ENCODE peak calls at places on chromosomes 5 and 9, in seven cellular contexts. One of them, this sample, is unnamed.

GRCh38 chr9:127778280-127779135 is at the start of gene SH2D3C:
- DNase-seq in left lung: peak; percentile 90
- DNase-seq in adrenal gland: no peak
- DNase-seq in CD4-positive, alpha-beta T cell: no peak
- DNase-seq in choroid plexus epithelial cell: peak; percentile 28
- DNase-seq in AG09309: no peak
- DNase-seq in NB4: peak; percentile 88
- DNase-seq in this sample: no peak

GRCh38 chr5:25458628-25459027 is 813.9 kb upstream of the CDH10 start:
- DNase-seq in left lung: no peak
- DNase-seq in CD4-positive, alpha-beta T cell: no peak
- DNase-seq in choroid plexus epithelial cell: no peak
- DNase-seq in NB4: peak; percentile 4
- DNase-seq in adrenal gland: no peak
- DNase-seq in AG09309: no peak
- DNase-seq in this sample: no peak

GRCh38 chr9:114446036-114446435 is 58.3 kb upstream of the AKNA start:
- DNase-seq in NB4: no peak
- DNase-seq in adrenal gland: peak; percentile 27
- DNase-seq in left lung: no peak
- DNase-seq in choroid plexus epithelial cell: peak; percentile 46
- DNase-seq in AG09309: no peak
- DNase-seq in CD4-positive, alpha-beta T cell: no peak
- DNase-seq in this sample: no peak

GRCh38 chr9:98603821-98604383 is 104.8 kb downstream of the GABBR2 start:
- DNase-seq in AG09309: no peak
- DNase-seq in NB4: peak; percentile 17
- DNase-seq in left lung: no peak
- DNase-seq in CD4-positive, alpha-beta T cell: no peak
- DNase-seq in choroid plexus epithelial cell: no peak
- DNase-seq in adrenal gland: no peak
- DNase-seq in this sample: no peak

GRCh38 chr5:159631001-159631400 is 285.3 kb upstream of the ADRA1B start:
- DNase-seq in left lung: no peak
- DNase-seq in CD4-positive, alpha-beta T cell: no peak
- DNase-seq in choroid plexus epithelial cell: no peak
- DNase-seq in AG09309: no peak
- DNase-seq in NB4: no peak
- DNase-seq in adrenal gland: no peak
- DNase-seq in this sample: no peak

GRCh38 chr5:158385982-158386381 is 527.0 kb upstream of the CLINT1 start:
- DNase-seq in NB4: no peak
- DNase-seq in left lung: no peak
- DNase-seq in AG09309: no peak
- DNase-seq in adrenal gland: no peak
- DNase-seq in choroid plexus epithelial cell: no peak
- DNase-seq in CD4-positive, alpha-beta T cell: no peak
- DNase-seq in this sample: no peak

GRCh38 chr5:148934895-148935400 is 108.5 kb downstream of the ADRB2 start:
- DNase-seq in AG09309: no peak
- DNase-seq in adrenal gland: no peak
- DNase-seq in CD4-positive, alpha-beta T cell: no peak
- DNase-seq in NB4: no peak
- DNase-seq in choroid plexus epithelial cell: no peak
- DNase-seq in left lung: no peak
- DNase-seq in this sample: no peak

GRCh38 chr5:56183507-56183906 is 49.6 kb downstream of the ANKRD55 start:
- DNase-seq in NB4: no peak
- DNase-seq in AG09309: peak; percentile 85
- DNase-seq in adrenal gland: no peak
- DNase-seq in CD4-positive, alpha-beta T cell: no peak
- DNase-seq in left lung: no peak
- DNase-seq in choroid plexus epithelial cell: peak; percentile 88
- DNase-seq in this sample: no peak

GRCh38 chr9:129458155-129458661 is 162.7 kb downstream of the C9orf50 start:
- DNase-seq in CD4-positive, alpha-beta T cell: peak; percentile 60
- DNase-seq in adrenal gland: no peak
- DNase-seq in left lung: peak; percentile 87
- DNase-seq in AG09309: no peak
- DNase-seq in choroid plexus epithelial cell: peak; percentile 65
- DNase-seq in NB4: peak; percentile 78
- DNase-seq in this sample: no peak

GRCh38 chr9:134434896-134435506 is 108.7 kb downstream of the RXRA start:
- DNase-seq in AG09309: peak; percentile 89
- DNase-seq in NB4: no peak
- DNase-seq in left lung: no peak
- DNase-seq in choroid plexus epithelial cell: peak; percentile 98
- DNase-seq in adrenal gland: peak; percentile 99
- DNase-seq in CD4-positive, alpha-beta T cell: no peak
- DNase-seq in this sample: peak; percentile 87

GRCh38 chr5:76404694-76405306 is 1.7 kb downstream of the IQGAP2 start:
- DNase-seq in CD4-positive, alpha-beta T cell: no peak
- DNase-seq in adrenal gland: peak; percentile 8
- DNase-seq in choroid plexus epithelial cell: no peak
- DNase-seq in left lung: no peak
- DNase-seq in AG09309: no peak
- DNase-seq in NB4: peak; percentile 87
- DNase-seq in this sample: no peak

GRCh38 chr5:97729938-97730337 is 546.9 kb upstream of the RIOK2 start:
- DNase-seq in choroid plexus epithelial cell: no peak
- DNase-seq in AG09309: no peak
- DNase-seq in left lung: no peak
- DNase-seq in NB4: no peak
- DNase-seq in CD4-positive, alpha-beta T cell: no peak
- DNase-seq in adrenal gland: no peak
- DNase-seq in this sample: no peak

GRCh38 chr5:157132302-157132612 is 10.4 kb downstream of the MED7 start:
- DNase-seq in left lung: no peak
- DNase-seq in AG09309: no peak
- DNase-seq in adrenal gland: no peak
- DNase-seq in NB4: no peak
- DNase-seq in CD4-positive, alpha-beta T cell: no peak
- DNase-seq in choroid plexus epithelial cell: no peak
- DNase-seq in this sample: no peak

GRCh38 chr5:27158775-27159174 is 120.4 kb upstream of the CDH9 start:
- DNase-seq in AG09309: no peak
- DNase-seq in CD4-positive, alpha-beta T cell: no peak
- DNase-seq in left lung: no peak
- DNase-seq in adrenal gland: no peak
- DNase-seq in NB4: no peak
- DNase-seq in choroid plexus epithelial cell: peak; percentile 32
- DNase-seq in this sample: no peak

GRCh38 chr9:114166606-114167572 is 11.6 kb downstream of the COL27A1 start:
- DNase-seq in adrenal gland: no peak
- DNase-seq in choroid plexus epithelial cell: no peak
- DNase-seq in CD4-positive, alpha-beta T cell: no peak
- DNase-seq in AG09309: no peak
- DNase-seq in NB4: no peak
- DNase-seq in left lung: no peak
- DNase-seq in this sample: no peak

GRCh38 chr9:83188272-83188671 is 125.3 kb upstream of the RASEF start:
- DNase-seq in CD4-positive, alpha-beta T cell: no peak
- DNase-seq in left lung: no peak
- DNase-seq in choroid plexus epithelial cell: no peak
- DNase-seq in adrenal gland: peak; percentile 8
- DNase-seq in AG09309: no peak
- DNase-seq in NB4: peak; percentile 51
- DNase-seq in this sample: no peak

GRCh38 chr5:133794771-133795391 is 173.5 kb downstream of the C5orf15 start:
- DNase-seq in NB4: no peak
- DNase-seq in left lung: no peak
- DNase-seq in choroid plexus epithelial cell: no peak
- DNase-seq in CD4-positive, alpha-beta T cell: no peak
- DNase-seq in AG09309: no peak
- DNase-seq in adrenal gland: no peak
- DNase-seq in this sample: no peak
- TF ChIP-seq CTCF in NB4: no peak
- TF ChIP-seq CTCF in left lung: no peak
- TF ChIP-seq CTCF in choroid plexus epithelial cell: no peak
- TF ChIP-seq CTCF in CD4-positive, alpha-beta T cell: no peak
- TF ChIP-seq CTCF in AG09309: no peak
- TF ChIP-seq CTCF in adrenal gland: no peak
- TF ChIP-seq CTCF in this sample: no peak

DNA sequence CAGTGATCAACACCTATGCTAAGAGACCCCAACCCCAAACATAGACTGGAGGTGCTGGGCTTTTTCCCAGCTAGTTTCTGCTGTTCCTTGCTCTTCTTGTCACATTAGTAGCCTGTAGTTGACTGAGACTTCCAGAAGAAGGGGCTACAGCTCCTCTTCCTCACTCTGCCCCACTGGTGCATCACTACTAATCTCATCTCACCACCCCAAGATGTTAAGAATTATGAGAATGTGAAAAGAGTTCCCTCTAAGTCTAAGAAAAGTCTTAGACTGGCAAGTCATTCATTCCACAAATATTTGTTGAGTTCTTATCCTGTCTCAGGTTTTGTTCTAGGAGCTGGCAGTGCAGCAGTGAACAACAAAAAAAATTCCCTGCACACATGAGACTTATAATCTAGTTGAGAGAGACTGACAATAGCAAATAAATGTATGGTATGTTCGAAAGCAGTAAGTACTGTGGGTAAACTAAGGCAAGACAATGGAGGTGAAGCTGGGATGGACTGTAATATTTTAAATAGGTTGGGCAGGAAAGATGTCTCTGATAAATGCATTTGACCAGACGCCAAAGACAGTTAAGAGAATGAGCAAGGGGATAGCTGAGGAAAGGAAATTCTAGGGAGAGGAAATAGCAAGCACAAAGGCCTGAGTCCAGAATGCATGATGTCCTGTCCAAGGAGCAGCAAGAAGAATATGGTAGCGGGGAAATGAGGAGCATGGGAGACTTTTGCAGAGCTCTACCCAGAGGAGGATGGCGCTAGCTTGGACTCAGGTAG is 92.3 kb downstream of the PTCD2 start:
- DNase-seq in adrenal gland: no peak
- DNase-seq in choroid plexus epithelial cell: peak; percentile 86
- DNase-seq in CD4-positive, alpha-beta T cell: no peak
- DNase-seq in left lung: no peak
- DNase-seq in NB4: peak; percentile 26
- DNase-seq in AG09309: peak; percentile 60
- DNase-seq in this sample: no peak
- TF ChIP-seq CTCF in adrenal gland: no peak
- TF ChIP-seq CTCF in choroid plexus epithelial cell: peak; percentile 60
- TF ChIP-seq CTCF in CD4-positive, alpha-beta T cell: no peak
- TF ChIP-seq CTCF in left lung: no peak
- TF ChIP-seq CTCF in NB4: no peak
- TF ChIP-seq CTCF in AG09309: peak; percentile 68
- TF ChIP-seq CTCF in this sample: no peak

DNA sequence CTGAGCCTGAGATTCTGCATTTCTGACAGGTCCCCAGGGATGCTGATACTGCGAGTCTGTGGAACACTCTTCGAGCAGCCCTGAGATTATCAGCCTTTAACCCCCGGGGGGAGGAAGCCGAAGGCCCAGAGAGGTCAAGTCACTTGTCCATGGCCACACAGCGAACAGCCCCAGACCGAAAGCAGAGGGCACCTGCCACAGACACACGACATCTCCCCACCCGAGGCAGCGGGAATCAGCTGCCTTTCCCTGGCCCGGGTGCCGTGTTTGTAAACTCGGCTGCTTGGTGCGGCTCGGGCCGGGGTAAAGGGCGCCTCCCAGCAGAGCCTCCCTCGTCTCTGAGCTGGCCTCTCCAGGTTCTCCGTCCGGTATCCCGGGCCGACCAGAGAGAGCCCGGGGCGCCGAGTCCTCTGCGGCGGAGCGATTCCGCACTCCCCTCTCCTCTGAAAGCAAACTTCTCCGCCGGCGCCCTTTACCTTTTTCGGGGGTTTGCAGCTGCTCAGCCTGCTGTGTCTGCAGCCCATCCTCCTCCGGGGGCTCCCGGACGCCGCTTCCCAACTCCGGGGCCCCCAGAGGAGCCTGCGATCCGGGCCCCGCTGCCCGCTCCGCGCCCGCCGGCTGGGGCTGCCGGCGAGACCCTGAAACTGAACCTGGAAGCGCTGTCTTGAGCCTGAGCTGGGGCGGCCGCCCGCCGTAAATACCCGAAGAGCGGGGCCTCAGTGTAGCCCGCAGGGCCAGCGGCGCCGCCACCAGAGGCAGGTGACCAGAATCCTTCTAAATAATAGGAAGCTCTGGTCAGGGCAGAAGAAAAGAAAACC is at the start of gene CCDC69:
- DNase-seq in AG09309: no peak
- DNase-seq in NB4: peak; percentile 81
- DNase-seq in CD4-positive, alpha-beta T cell: no peak
- DNase-seq in left lung: peak; percentile 95
- DNase-seq in choroid plexus epithelial cell: peak; percentile 75
- DNase-seq in adrenal gland: peak; percentile 84
- DNase-seq in this sample: peak; percentile 45
- TF ChIP-seq CTCF in AG09309: peak; percentile 30
- TF ChIP-seq CTCF in NB4: peak; percentile 11
- TF ChIP-seq CTCF in CD4-positive, alpha-beta T cell: no peak
- TF ChIP-seq CTCF in left lung: peak; percentile 21
- TF ChIP-seq CTCF in choroid plexus epithelial cell: peak; percentile 40
- TF ChIP-seq CTCF in adrenal gland: peak; percentile 22
- TF ChIP-seq CTCF in this sample: no peak

GRCh38 chr9:36971935-36972488 is 62.1 kb downstream of the PAX5 start:
- DNase-seq in CD4-positive, alpha-beta T cell: no peak
- DNase-seq in left lung: no peak
- DNase-seq in AG09309: no peak
- DNase-seq in adrenal gland: no peak
- DNase-seq in choroid plexus epithelial cell: no peak
- DNase-seq in NB4: no peak
- DNase-seq in this sample: no peak

GRCh38 chr9:36976371-36977030 is 57.6 kb downstream of the PAX5 start:
- DNase-seq in adrenal gland: peak; percentile 9
- DNase-seq in choroid plexus epithelial cell: no peak
- DNase-seq in left lung: no peak
- DNase-seq in NB4: no peak
- DNase-seq in AG09309: no peak
- DNase-seq in CD4-positive, alpha-beta T cell: no peak
- DNase-seq in this sample: no peak

GRCh38 chr9:36969216-36969771 is 64.8 kb downstream of the PAX5 start:
- DNase-seq in CD4-positive, alpha-beta T cell: no peak
- DNase-seq in AG09309: no peak
- DNase-seq in adrenal gland: no peak
- DNase-seq in choroid plexus epithelial cell: no peak
- DNase-seq in NB4: no peak
- DNase-seq in left lung: no peak
- DNase-seq in this sample: no peak

GRCh38 chr9:36970007-36970888 is 63.8 kb downstream of the PAX5 start:
- DNase-seq in CD4-positive, alpha-beta T cell: no peak
- DNase-seq in NB4: no peak
- DNase-seq in adrenal gland: no peak
- DNase-seq in AG09309: no peak
- DNase-seq in left lung: no peak
- DNase-seq in choroid plexus epithelial cell: no peak
- DNase-seq in this sample: no peak

DNA sequence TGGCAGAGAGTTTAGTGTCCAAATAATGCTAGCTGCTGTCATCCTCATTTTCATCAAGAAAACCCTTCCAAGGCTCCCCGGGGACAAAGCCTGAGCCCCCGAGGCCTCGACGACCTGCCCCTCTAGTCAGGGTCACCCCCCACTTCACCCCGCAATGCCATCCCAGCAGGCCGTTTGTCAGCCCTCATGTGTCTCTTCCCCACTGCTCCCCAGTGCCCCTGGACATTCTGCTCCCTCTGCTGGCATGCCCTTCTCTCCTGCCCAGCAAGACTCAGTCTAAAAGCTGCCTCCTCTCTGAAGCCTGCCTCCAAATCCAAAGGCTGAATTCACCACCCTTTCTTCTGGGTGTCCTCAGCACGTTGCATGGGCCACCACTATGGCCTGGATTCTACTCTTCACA is 59.3 kb downstream of the PAX5 start:
- DNase-seq in NB4: no peak
- DNase-seq in AG09309: no peak
- DNase-seq in choroid plexus epithelial cell: no peak
- DNase-seq in left lung: no peak
- DNase-seq in adrenal gland: no peak
- DNase-seq in CD4-positive, alpha-beta T cell: no peak
- DNase-seq in this sample: no peak
- TF ChIP-seq CTCF in NB4: no peak
- TF ChIP-seq CTCF in AG09309: peak; percentile 44
- TF ChIP-seq CTCF in choroid plexus epithelial cell: peak; percentile 38
- TF ChIP-seq CTCF in left lung: no peak
- TF ChIP-seq CTCF in adrenal gland: no peak
- TF ChIP-seq CTCF in CD4-positive, alpha-beta T cell: no peak
- TF ChIP-seq CTCF in this sample: no peak

This sample was measured in mesothelial cell of epicardium.